ENCODE peak calls at places on chromosomes 7 and 10, in eight cellular contexts. One of them, this sample, is unnamed.

GRCh38 chr7:117325836-117326235 is 3.0 kb upstream of the WNT2 start:
- DNase-seq in posterior cingulate gyrus: no peak
- DNase-seq in activated CD4-positive, alpha-beta T cell treated with anti-CD3 and anti-CD28 coated beads, Interleukin-2, amount 50 U/mL, for 48 hours: no peak
- DNase-seq in right cardiac atrium: no peak
- DNase-seq in DMS153: no peak
- DNase-seq in esophagus muscularis mucosa: no peak
- DNase-seq in activated CD8-positive, alpha-beta memory T cell treated with anti-CD3 and anti-CD28 coated beads, Interleukin-2, amount 50 U/mL, for 4 hours: no peak
- DNase-seq in NCI-H1092 treated with DMSO at 0.1 percent for 48 hours: no peak
- DNase-seq in this sample: no peak

GRCh38 chr10:77290528-77291155 is 347.0 kb downstream of the KCNMA1 start:
- DNase-seq in posterior cingulate gyrus: no peak
- DNase-seq in activated CD4-positive, alpha-beta T cell treated with anti-CD3 and anti-CD28 coated beads, Interleukin-2, amount 50 U/mL, for 48 hours: no peak
- DNase-seq in NCI-H1092 treated with DMSO at 0.1 percent for 48 hours: no peak
- DNase-seq in DMS153: no peak
- DNase-seq in activated CD8-positive, alpha-beta memory T cell treated with anti-CD3 and anti-CD28 coated beads, Interleukin-2, amount 50 U/mL, for 4 hours: no peak
- DNase-seq in right cardiac atrium: no peak
- DNase-seq in esophagus muscularis mucosa: no peak
- DNase-seq in this sample: no peak

GRCh38 chr7:41255716-41256115 is 447.2 kb downstream of the INHBA start:
- DNase-seq in activated CD4-positive, alpha-beta T cell treated with anti-CD3 and anti-CD28 coated beads, Interleukin-2, amount 50 U/mL, for 48 hours: no peak
- DNase-seq in posterior cingulate gyrus: no peak
- DNase-seq in NCI-H1092 treated with DMSO at 0.1 percent for 48 hours: no peak
- DNase-seq in right cardiac atrium: no peak
- DNase-seq in esophagus muscularis mucosa: no peak
- DNase-seq in activated CD8-positive, alpha-beta memory T cell treated with anti-CD3 and anti-CD28 coated beads, Interleukin-2, amount 50 U/mL, for 4 hours: no peak
- DNase-seq in DMS153: no peak
- DNase-seq in this sample: no peak

GRCh38 chr10:12194752-12195271 is 879 bp downstream of the NUDT5 start:
- DNase-seq in activated CD8-positive, alpha-beta memory T cell treated with anti-CD3 and anti-CD28 coated beads, Interleukin-2, amount 50 U/mL, for 4 hours: peak
- DNase-seq in DMS153: no peak
- DNase-seq in activated CD4-positive, alpha-beta T cell treated with anti-CD3 and anti-CD28 coated beads, Interleukin-2, amount 50 U/mL, for 48 hours: peak
- DNase-seq in esophagus muscularis mucosa: no peak
- DNase-seq in right cardiac atrium: peak
- DNase-seq in NCI-H1092 treated with DMSO at 0.1 percent for 48 hours: no peak
- DNase-seq in posterior cingulate gyrus: no peak
- DNase-seq in this sample: no peak

GRCh38 chr7:151520419-151521229 is 929 bp upstream of the RHEB start:
- DNase-seq in activated CD4-positive, alpha-beta T cell treated with anti-CD3 and anti-CD28 coated beads, Interleukin-2, amount 50 U/mL, for 48 hours: peak
- DNase-seq in activated CD8-positive, alpha-beta memory T cell treated with anti-CD3 and anti-CD28 coated beads, Interleukin-2, amount 50 U/mL, for 4 hours: peak
- DNase-seq in NCI-H1092 treated with DMSO at 0.1 percent for 48 hours: peak
- DNase-seq in esophagus muscularis mucosa: no peak
- DNase-seq in right cardiac atrium: peak
- DNase-seq in posterior cingulate gyrus: peak
- DNase-seq in DMS153: peak
- DNase-seq in this sample: no peak

GRCh38 chr10:44397476-44398225 is 12.8 kb upstream of the CXCL12 start:
- DNase-seq in DMS153: no peak
- DNase-seq in right cardiac atrium: no peak
- DNase-seq in esophagus muscularis mucosa: no peak
- DNase-seq in NCI-H1092 treated with DMSO at 0.1 percent for 48 hours: no peak
- DNase-seq in activated CD8-positive, alpha-beta memory T cell treated with anti-CD3 and anti-CD28 coated beads, Interleukin-2, amount 50 U/mL, for 4 hours: no peak
- DNase-seq in activated CD4-positive, alpha-beta T cell treated with anti-CD3 and anti-CD28 coated beads, Interleukin-2, amount 50 U/mL, for 48 hours: no peak
- DNase-seq in posterior cingulate gyrus: no peak
- DNase-seq in this sample: no peak

GRCh38 chr7:82443801-82444219 is 233 bp upstream of the CACNA2D1 start:
- DNase-seq in activated CD8-positive, alpha-beta memory T cell treated with anti-CD3 and anti-CD28 coated beads, Interleukin-2, amount 50 U/mL, for 4 hours: no peak
- DNase-seq in NCI-H1092 treated with DMSO at 0.1 percent for 48 hours: peak
- DNase-seq in right cardiac atrium: peak
- DNase-seq in activated CD4-positive, alpha-beta T cell treated with anti-CD3 and anti-CD28 coated beads, Interleukin-2, amount 50 U/mL, for 48 hours: no peak
- DNase-seq in esophagus muscularis mucosa: peak
- DNase-seq in DMS153: no peak
- DNase-seq in posterior cingulate gyrus: peak
- DNase-seq in this sample: peak

GRCh38 chr7:17598846-17599245 is 300.4 kb downstream of the AHR start:
- DNase-seq in activated CD4-positive, alpha-beta T cell treated with anti-CD3 and anti-CD28 coated beads, Interleukin-2, amount 50 U/mL, for 48 hours: no peak
- DNase-seq in NCI-H1092 treated with DMSO at 0.1 percent for 48 hours: peak
- DNase-seq in activated CD8-positive, alpha-beta memory T cell treated with anti-CD3 and anti-CD28 coated beads, Interleukin-2, amount 50 U/mL, for 4 hours: no peak
- DNase-seq in posterior cingulate gyrus: no peak
- DNase-seq in DMS153: peak
- DNase-seq in esophagus muscularis mucosa: no peak
- DNase-seq in right cardiac atrium: no peak
- DNase-seq in this sample: peak

GRCh38 chr10:90787906-90788491 is 69.8 kb downstream of the HTR7 start:
- DNase-seq in activated CD4-positive, alpha-beta T cell treated with anti-CD3 and anti-CD28 coated beads, Interleukin-2, amount 50 U/mL, for 48 hours: peak
- DNase-seq in esophagus muscularis mucosa: no peak
- DNase-seq in activated CD8-positive, alpha-beta memory T cell treated with anti-CD3 and anti-CD28 coated beads, Interleukin-2, amount 50 U/mL, for 4 hours: no peak
- DNase-seq in DMS153: no peak
- DNase-seq in right cardiac atrium: no peak
- DNase-seq in posterior cingulate gyrus: no peak
- DNase-seq in NCI-H1092 treated with DMSO at 0.1 percent for 48 hours: no peak
- DNase-seq in this sample: no peak

GRCh38 chr7:17560516-17560915 is 262.1 kb downstream of the AHR start:
- DNase-seq in DMS153: no peak
- DNase-seq in esophagus muscularis mucosa: no peak
- DNase-seq in right cardiac atrium: no peak
- DNase-seq in activated CD4-positive, alpha-beta T cell treated with anti-CD3 and anti-CD28 coated beads, Interleukin-2, amount 50 U/mL, for 48 hours: no peak
- DNase-seq in activated CD8-positive, alpha-beta memory T cell treated with anti-CD3 and anti-CD28 coated beads, Interleukin-2, amount 50 U/mL, for 4 hours: no peak
- DNase-seq in posterior cingulate gyrus: no peak
- DNase-seq in NCI-H1092 treated with DMSO at 0.1 percent for 48 hours: no peak
- DNase-seq in this sample: no peak

GRCh38 chr7:32564542-32564941 is 69.3 kb downstream of the AVL9 start:
- DNase-seq in DMS153: no peak
- DNase-seq in activated CD4-positive, alpha-beta T cell treated with anti-CD3 and anti-CD28 coated beads, Interleukin-2, amount 50 U/mL, for 48 hours: no peak
- DNase-seq in activated CD8-positive, alpha-beta memory T cell treated with anti-CD3 and anti-CD28 coated beads, Interleukin-2, amount 50 U/mL, for 4 hours: no peak
- DNase-seq in right cardiac atrium: no peak
- DNase-seq in NCI-H1092 treated with DMSO at 0.1 percent for 48 hours: no peak
- DNase-seq in esophagus muscularis mucosa: no peak
- DNase-seq in posterior cingulate gyrus: no peak
- DNase-seq in this sample: peak

GRCh38 chr7:105641236-105641810 is 60.0 kb upstream of the EFCAB10 start:
- DNase-seq in right cardiac atrium: no peak
- DNase-seq in DMS153: no peak
- DNase-seq in esophagus muscularis mucosa: no peak
- DNase-seq in activated CD4-positive, alpha-beta T cell treated with anti-CD3 and anti-CD28 coated beads, Interleukin-2, amount 50 U/mL, for 48 hours: no peak
- DNase-seq in NCI-H1092 treated with DMSO at 0.1 percent for 48 hours: no peak
- DNase-seq in posterior cingulate gyrus: no peak
- DNase-seq in activated CD8-positive, alpha-beta memory T cell treated with anti-CD3 and anti-CD28 coated beads, Interleukin-2, amount 50 U/mL, for 4 hours: no peak
- DNase-seq in this sample: no peak

GRCh38 chr7:82194011-82194410 is 249.6 kb downstream of the CACNA2D1 start:
- DNase-seq in esophagus muscularis mucosa: no peak
- DNase-seq in NCI-H1092 treated with DMSO at 0.1 percent for 48 hours: no peak
- DNase-seq in activated CD8-positive, alpha-beta memory T cell treated with anti-CD3 and anti-CD28 coated beads, Interleukin-2, amount 50 U/mL, for 4 hours: no peak
- DNase-seq in activated CD4-positive, alpha-beta T cell treated with anti-CD3 and anti-CD28 coated beads, Interleukin-2, amount 50 U/mL, for 48 hours: no peak
- DNase-seq in DMS153: no peak
- DNase-seq in posterior cingulate gyrus: no peak
- DNase-seq in right cardiac atrium: peak
- DNase-seq in this sample: no peak

GRCh38 chr10:45373783-45374450 is at the start of gene ALOX5:
- DNase-seq in posterior cingulate gyrus: no peak
- DNase-seq in esophagus muscularis mucosa: peak
- DNase-seq in DMS153: peak
- DNase-seq in activated CD8-positive, alpha-beta memory T cell treated with anti-CD3 and anti-CD28 coated beads, Interleukin-2, amount 50 U/mL, for 4 hours: peak
- DNase-seq in right cardiac atrium: peak
- DNase-seq in activated CD4-positive, alpha-beta T cell treated with anti-CD3 and anti-CD28 coated beads, Interleukin-2, amount 50 U/mL, for 48 hours: peak
- DNase-seq in NCI-H1092 treated with DMSO at 0.1 percent for 48 hours: peak
- DNase-seq in this sample: peak

GRCh38 chr7:106217089-106217542 is 67.7 kb downstream of the NAMPT start:
- DNase-seq in DMS153: peak
- DNase-seq in NCI-H1092 treated with DMSO at 0.1 percent for 48 hours: no peak
- DNase-seq in activated CD8-positive, alpha-beta memory T cell treated with anti-CD3 and anti-CD28 coated beads, Interleukin-2, amount 50 U/mL, for 4 hours: no peak
- DNase-seq in right cardiac atrium: peak
- DNase-seq in activated CD4-positive, alpha-beta T cell treated with anti-CD3 and anti-CD28 coated beads, Interleukin-2, amount 50 U/mL, for 48 hours: no peak
- DNase-seq in posterior cingulate gyrus: no peak
- DNase-seq in esophagus muscularis mucosa: peak
- DNase-seq in this sample: no peak

GRCh38 chr7:12402365-12402725 is 1.3 kb downstream of the VWDE start:
- DNase-seq in activated CD4-positive, alpha-beta T cell treated with anti-CD3 and anti-CD28 coated beads, Interleukin-2, amount 50 U/mL, for 48 hours: no peak
- DNase-seq in activated CD8-positive, alpha-beta memory T cell treated with anti-CD3 and anti-CD28 coated beads, Interleukin-2, amount 50 U/mL, for 4 hours: no peak
- DNase-seq in posterior cingulate gyrus: no peak
- DNase-seq in NCI-H1092 treated with DMSO at 0.1 percent for 48 hours: no peak
- DNase-seq in DMS153: no peak
- DNase-seq in right cardiac atrium: no peak
- DNase-seq in esophagus muscularis mucosa: no peak
- DNase-seq in this sample: no peak